ENCODE peak calls at places on chromosome 2, in five cellular contexts. L is activated naive CD4-positive, alpha-beta T cell treated with Interleukin-2 at 50 U/mL for 16 hours; V is heart right ventricle; R is ELR; G is NCI-H2081. F is an unnamed sample.

GRCh38 chr2:27955762-27956161 is 65.2 kb downstream of the BABAM2 start:
- DNase-seq in V (no peak), R (peak), G (no peak), L (no peak), F (no peak)

GRCh38 chr2:163553601-163554000 is 182.2 kb downstream of the FIGN start:
- DNase-seq in V (no peak), L (no peak), R (no peak), G (no peak), F (no peak)

GRCh38 chr2:239274391-239275001 is 126.3 kb downstream of the HDAC4 start:
- DNase-seq in R (peak), V (no peak), L (peak), G (no peak), F (peak)

GRCh38 chr2:229642371-229642770 is 72.0 kb downstream of the DNER start:
- DNase-seq in L (no peak), R (peak), V (no peak), G (no peak), F (no peak)

GRCh38 chr2:128638741-128639477 is 320.2 kb upstream of the HS6ST1 start:
- DNase-seq in L (no peak), R (no peak), G (no peak), V (no peak), F (no peak)

GRCh38 chr2:88110830-88111229 is 17.0 kb downstream of the FABP1 start:
- DNase-seq in G (no peak), V (no peak), L (no peak), R (no peak), F (no peak)

GRCh38 chr2:158686166-158686792 is 108.8 kb upstream of the DAPL1 start:
- DNase-seq in G (no peak), L (no peak), R (peak), V (peak), F (no peak)

GRCh38 chr2:71455741-71456569 is 2.6 kb downstream of the DYSF start:
- DNase-seq in L (no peak), G (no peak), V (peak), R (peak), F (no peak)

GRCh38 chr2:112031473-112031872 is 23.6 kb upstream of the TMEM87B start:
- DNase-seq in L (no peak), V (no peak), G (no peak), R (no peak), F (no peak)

GRCh38 chr2:183079335-183079775 is 808 bp downstream of the DUSP19 start:
- DNase-seq in G (peak), R (peak), V (no peak), L (no peak), F (no peak)

F was measured in HTR-8/SVneo.